ENCODE peak calls at places on chromosomes 7 and 10, in five cellular contexts. One of them, this sample, is unnamed.

GRCh38 chr10:89591111-89591795 is 53.8 kb downstream of the PANK1 start:
- DNase-seq in sigmoid colon: no peak
- DNase-seq in H1: no peak
- DNase-seq in upper lobe of left lung: peak; percentile 24
- DNase-seq in endothelial cell of umbilical vein: peak; percentile 5
- DNase-seq in this sample: no peak

GRCh38 chr10:131310904-131311660 is 439 bp downstream of the TCERG1L start:
- DNase-seq in sigmoid colon: no peak
- DNase-seq in H1: no peak
- DNase-seq in upper lobe of left lung: no peak
- DNase-seq in endothelial cell of umbilical vein: no peak
- DNase-seq in this sample: peak; percentile 74

GRCh38 chr10:24561453-24561852 is 162.2 kb downstream of the ARHGAP21 start:
- DNase-seq in sigmoid colon: no peak
- DNase-seq in H1: no peak
- DNase-seq in upper lobe of left lung: no peak
- DNase-seq in endothelial cell of umbilical vein: no peak
- DNase-seq in this sample: no peak

GRCh38 chr7:140358771-140359095 is 39.6 kb downstream of the SLC37A3 start:
- DNase-seq in sigmoid colon: no peak
- DNase-seq in H1: no peak
- DNase-seq in upper lobe of left lung: peak; percentile 34
- DNase-seq in endothelial cell of umbilical vein: no peak
- DNase-seq in this sample: peak; percentile 76

GRCh38 chr7:111677848-111678247 is 115.6 kb upstream of the IMMP2L start:
- DNase-seq in sigmoid colon: no peak
- DNase-seq in H1: no peak
- DNase-seq in upper lobe of left lung: no peak
- DNase-seq in endothelial cell of umbilical vein: no peak
- DNase-seq in this sample: no peak

GRCh38 chr7:30412810-30413504 is 65.6 kb downstream of the NOD1 start:
- DNase-seq in sigmoid colon: no peak
- DNase-seq in H1: no peak
- DNase-seq in upper lobe of left lung: peak; percentile 50
- DNase-seq in endothelial cell of umbilical vein: peak; percentile 90
- DNase-seq in this sample: no peak

GRCh38 chr10:32746869-32747268 is 211.2 kb downstream of the ITGB1 start:
- DNase-seq in sigmoid colon: no peak
- DNase-seq in H1: no peak
- DNase-seq in upper lobe of left lung: no peak
- DNase-seq in endothelial cell of umbilical vein: no peak
- DNase-seq in this sample: no peak

GRCh38 chr7:99038086-99038855 is 105.6 kb downstream of the SMURF1 start:
- DNase-seq in sigmoid colon: no peak
- DNase-seq in H1: no peak
- DNase-seq in upper lobe of left lung: no peak
- DNase-seq in endothelial cell of umbilical vein: no peak
- DNase-seq in this sample: no peak

GRCh38 chr7:143279186-143280098 is 5.3 kb upstream of the TMEM139 start:
- DNase-seq in sigmoid colon: no peak
- DNase-seq in H1: no peak
- DNase-seq in upper lobe of left lung: no peak
- DNase-seq in endothelial cell of umbilical vein: peak; percentile 83
- DNase-seq in this sample: no peak

GRCh38 chr10:59018977-59019376 is 157.5 kb upstream of the PHYHIPL start:
- DNase-seq in sigmoid colon: no peak
- DNase-seq in H1: no peak
- DNase-seq in upper lobe of left lung: no peak
- DNase-seq in endothelial cell of umbilical vein: no peak
- DNase-seq in this sample: no peak

DNA sequence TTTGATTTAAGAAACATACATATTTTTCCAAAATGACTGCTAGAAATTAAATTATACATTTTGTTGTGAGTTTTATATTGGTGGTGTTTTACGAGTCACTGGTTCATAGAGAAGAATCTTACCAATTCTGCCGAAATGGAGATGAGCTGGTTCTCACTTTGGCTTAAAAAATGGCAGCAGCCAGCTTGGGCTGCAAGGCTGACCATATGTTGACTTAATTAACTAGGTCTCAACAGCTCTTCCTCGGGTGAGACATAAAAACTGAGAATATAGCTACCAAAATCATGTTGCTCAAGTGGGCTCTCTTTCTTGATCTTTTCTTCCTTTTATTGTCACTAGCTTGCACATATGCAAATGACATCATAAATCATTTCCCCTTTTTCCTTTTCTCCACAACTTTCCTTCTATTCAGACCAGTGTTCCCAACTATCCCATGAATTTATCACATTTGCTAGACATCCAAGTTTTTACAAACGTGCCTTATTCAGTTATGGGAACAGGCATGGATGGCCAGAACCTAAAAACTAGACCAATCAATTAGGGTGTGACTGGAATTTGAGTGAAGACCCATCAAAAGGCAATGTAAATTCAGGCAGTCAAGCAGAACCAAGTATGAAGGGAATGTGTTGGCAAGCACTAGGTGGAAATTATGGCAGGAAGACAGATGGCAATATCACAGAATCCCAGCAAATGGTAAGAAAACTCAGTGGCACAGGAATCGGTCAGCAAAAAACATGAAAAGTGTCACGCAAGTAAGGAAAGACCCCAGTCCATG is 6.4 kb upstream of the TSPAN12 start:
- DNase-seq in sigmoid colon: no peak
- DNase-seq in H1: no peak
- DNase-seq in upper lobe of left lung: no peak
- DNase-seq in endothelial cell of umbilical vein: no peak
- DNase-seq in this sample: no peak
- H3K27ac ChIP-seq in sigmoid colon: no peak overlapping the region
- H3K27ac ChIP-seq in H1: no peak overlapping the region
- H3K27ac ChIP-seq in upper lobe of left lung: no peak overlapping the region
- H3K27ac ChIP-seq in endothelial cell of umbilical vein: no peak overlapping the region
- H3K27ac ChIP-seq in this sample: no peak overlapping the region

GRCh38 chr10:116888380-116889055 is 39.2 kb downstream of the ENO4 start:
- DNase-seq in sigmoid colon: peak; percentile 78
- DNase-seq in H1: peak; percentile 39
- DNase-seq in upper lobe of left lung: peak; percentile 80
- DNase-seq in endothelial cell of umbilical vein: peak; percentile 65
- DNase-seq in this sample: no peak

GRCh38 chr10:116892873-116893685 is 43.8 kb downstream of the ENO4 start:
- DNase-seq in sigmoid colon: no peak
- DNase-seq in H1: no peak
- DNase-seq in upper lobe of left lung: no peak
- DNase-seq in endothelial cell of umbilical vein: peak; percentile 52
- DNase-seq in this sample: no peak

GRCh38 chr10:116889066-116889465 is 39.8 kb downstream of the ENO4 start:
- DNase-seq in sigmoid colon: no peak
- DNase-seq in H1: no peak
- DNase-seq in upper lobe of left lung: no peak
- DNase-seq in endothelial cell of umbilical vein: no peak
- DNase-seq in this sample: no peak

GRCh38 chr10:116893686-116894037 is 44.4 kb downstream of the ENO4 start:
- DNase-seq in sigmoid colon: no peak
- DNase-seq in H1: no peak
- DNase-seq in upper lobe of left lung: no peak
- DNase-seq in endothelial cell of umbilical vein: no peak
- DNase-seq in this sample: no peak

DNA sequence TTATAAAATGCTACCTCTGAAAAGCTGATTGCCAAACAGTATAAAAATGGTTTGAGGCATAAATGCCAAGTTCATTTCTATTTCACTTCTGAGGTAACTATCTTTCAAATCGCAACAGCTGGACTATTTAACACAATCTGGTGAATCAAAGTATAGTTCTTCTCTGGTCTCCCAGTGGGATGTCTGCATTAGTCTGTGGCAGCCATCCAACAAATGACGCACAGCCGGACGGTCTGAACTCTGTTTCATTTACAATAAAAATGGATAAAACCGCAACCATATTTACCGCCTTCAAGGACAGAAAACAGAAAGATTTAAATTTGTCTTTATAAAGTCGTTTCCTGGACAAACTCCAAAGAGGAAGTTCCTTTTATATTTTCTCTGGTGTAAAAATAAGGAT is 41.9 kb downstream of the ENO4 start:
- DNase-seq in sigmoid colon: no peak
- DNase-seq in H1: no peak
- DNase-seq in upper lobe of left lung: no peak
- DNase-seq in endothelial cell of umbilical vein: peak; percentile 86
- DNase-seq in this sample: no peak
- TF ChIP-seq POLR2AphosphoS5 in sigmoid colon: no peak
- TF ChIP-seq POLR2AphosphoS5 in H1: no peak
- TF ChIP-seq POLR2AphosphoS5 in upper lobe of left lung: no peak
- TF ChIP-seq POLR2AphosphoS5 in endothelial cell of umbilical vein: no peak
- TF ChIP-seq POLR2AphosphoS5 in this sample: no peak

DNA sequence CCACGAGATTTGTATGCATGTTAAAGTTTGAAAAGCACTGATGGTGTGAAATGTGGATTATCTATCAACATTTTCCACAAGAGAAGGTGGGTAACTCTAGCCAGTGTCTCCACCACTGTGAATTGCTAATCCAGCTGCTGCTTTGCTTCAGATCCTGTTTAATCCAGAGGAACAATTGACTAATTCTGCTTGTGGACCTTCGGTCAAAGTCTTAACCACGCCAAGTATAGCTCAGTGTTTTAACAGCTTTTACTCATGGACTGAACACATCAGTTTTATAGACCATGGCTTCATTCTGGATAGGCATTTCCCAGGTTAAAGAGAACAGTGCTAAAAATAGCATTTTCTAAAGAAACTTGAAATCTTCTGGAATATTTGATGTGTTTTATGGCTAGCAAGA is 23.5 kb downstream of the ADK start:
- DNase-seq in sigmoid colon: no peak
- DNase-seq in H1: no peak
- DNase-seq in upper lobe of left lung: no peak
- DNase-seq in endothelial cell of umbilical vein: no peak
- DNase-seq in this sample: no peak
- H3K27ac ChIP-seq in sigmoid colon: no peak overlapping the region
- H3K27ac ChIP-seq in H1: no peak overlapping the region
- H3K27ac ChIP-seq in upper lobe of left lung: no peak overlapping the region
- H3K27ac ChIP-seq in endothelial cell of umbilical vein: no peak overlapping the region
- H3K27ac ChIP-seq in this sample: peak overlapping the region; percentile 46

DNA sequence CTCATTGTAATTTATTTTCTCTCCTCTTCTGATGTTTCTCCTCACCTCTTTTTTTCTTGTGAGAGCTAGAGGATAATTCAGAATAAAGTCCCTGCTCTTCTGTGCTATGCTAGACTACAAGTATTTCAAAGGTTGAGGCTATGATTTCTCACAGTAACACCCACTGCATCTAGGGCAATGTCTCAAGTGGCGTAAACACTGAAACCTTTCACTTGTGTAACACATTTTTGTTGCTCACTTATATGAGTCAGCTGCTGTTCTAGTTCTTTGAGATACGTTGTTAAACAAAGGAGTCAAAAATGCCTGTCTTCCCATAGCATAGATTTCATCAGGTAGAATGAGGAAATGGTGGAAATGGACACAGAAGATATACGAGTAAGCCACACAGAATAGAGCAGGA is 305.1 kb upstream of the PITRM1 start:
- DNase-seq in sigmoid colon: no peak
- DNase-seq in H1: no peak
- DNase-seq in upper lobe of left lung: no peak
- DNase-seq in endothelial cell of umbilical vein: peak; percentile 29
- DNase-seq in this sample: no peak
- TF ChIP-seq POLR2AphosphoS5 in sigmoid colon: peak; percentile 15
- TF ChIP-seq POLR2AphosphoS5 in H1: no peak
- TF ChIP-seq POLR2AphosphoS5 in upper lobe of left lung: peak; percentile 73
- TF ChIP-seq POLR2AphosphoS5 in endothelial cell of umbilical vein: no peak
- TF ChIP-seq POLR2AphosphoS5 in this sample: no peak

GRCh38 chr10:103616705-103617361 is 123.3 kb downstream of the NEURL1 start:
- DNase-seq in sigmoid colon: peak; percentile 91
- DNase-seq in H1: no peak
- DNase-seq in upper lobe of left lung: no peak
- DNase-seq in endothelial cell of umbilical vein: no peak
- DNase-seq in this sample: no peak

GRCh38 chr10:103619424-103620356 is 126.2 kb downstream of the NEURL1 start:
- DNase-seq in sigmoid colon: no peak
- DNase-seq in H1: no peak
- DNase-seq in upper lobe of left lung: no peak
- DNase-seq in endothelial cell of umbilical vein: no peak
- DNase-seq in this sample: no peak

GRCh38 chr10:103618575-103619423 is 125.3 kb downstream of the NEURL1 start:
- DNase-seq in sigmoid colon: peak; percentile 88
- DNase-seq in H1: no peak
- DNase-seq in upper lobe of left lung: no peak
- DNase-seq in endothelial cell of umbilical vein: no peak
- DNase-seq in this sample: no peak

GRCh38 chr10:103618027-103618385 is 124.5 kb downstream of the NEURL1 start:
- DNase-seq in sigmoid colon: no peak
- DNase-seq in H1: no peak
- DNase-seq in upper lobe of left lung: no peak
- DNase-seq in endothelial cell of umbilical vein: no peak
- DNase-seq in this sample: no peak

DNA sequence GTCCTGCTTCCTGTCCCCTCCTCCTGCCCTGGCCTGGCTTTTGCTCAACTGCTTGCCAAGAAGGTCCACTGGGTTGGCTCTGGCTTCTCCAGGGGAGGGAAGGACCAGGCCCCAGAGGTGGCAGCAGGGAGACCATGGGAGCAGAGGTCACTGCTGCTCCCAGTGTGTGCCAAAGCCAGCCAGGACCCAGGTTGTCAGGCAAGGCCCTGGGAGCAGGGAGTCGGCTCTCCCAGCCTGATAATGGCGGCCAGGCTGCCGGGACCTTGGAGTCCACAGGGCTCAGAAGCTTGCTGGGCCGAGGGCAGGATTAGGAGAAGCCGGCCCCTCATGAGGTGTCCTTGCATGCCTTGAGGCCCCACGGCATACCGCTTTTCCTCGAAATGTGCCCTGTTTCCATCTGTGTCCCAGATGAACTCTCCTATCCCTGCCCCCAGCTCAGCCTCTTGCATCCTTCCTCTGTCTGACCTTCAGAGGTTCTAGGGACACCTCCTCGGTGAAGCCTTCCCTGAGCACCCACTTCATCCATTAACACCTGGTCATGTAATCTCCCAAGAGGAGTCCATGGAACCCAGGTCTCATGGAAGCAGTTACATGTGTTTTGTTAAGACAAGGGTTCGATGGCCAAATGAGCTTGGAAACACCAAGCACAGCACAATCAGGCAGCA is 124.0 kb downstream of the NEURL1 start:
- DNase-seq in sigmoid colon: no peak
- DNase-seq in H1: no peak
- DNase-seq in upper lobe of left lung: no peak
- DNase-seq in endothelial cell of umbilical vein: no peak
- DNase-seq in this sample: no peak
- H3K27ac ChIP-seq in sigmoid colon: peak overlapping the region; percentile 66
- H3K27ac ChIP-seq in H1: no peak overlapping the region
- H3K27ac ChIP-seq in upper lobe of left lung: no peak overlapping the region
- H3K27ac ChIP-seq in endothelial cell of umbilical vein: no peak overlapping the region
- H3K27ac ChIP-seq in this sample: peak overlapping the region; percentile 62

DNA sequence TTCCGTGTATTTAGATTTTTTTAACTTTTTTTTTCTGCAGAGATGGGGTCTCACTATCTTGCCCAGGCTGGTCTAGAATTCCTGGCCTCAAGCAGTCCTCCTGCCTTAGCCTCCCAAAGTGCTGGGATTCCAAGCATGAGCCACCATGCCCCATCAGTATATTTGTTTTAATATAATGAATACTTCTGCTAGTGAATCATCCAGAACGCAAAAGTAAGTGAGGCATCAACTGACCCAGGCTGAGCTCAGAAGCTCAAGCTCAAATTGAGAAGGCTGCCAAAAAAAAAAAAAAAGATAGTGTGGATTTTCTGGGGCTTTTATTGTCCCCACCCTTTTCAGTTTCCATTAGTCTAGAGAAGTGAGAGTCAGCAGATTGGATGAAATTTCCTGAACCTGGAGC is 39.0 kb upstream of the TECTB start:
- DNase-seq in sigmoid colon: no peak
- DNase-seq in H1: no peak
- DNase-seq in upper lobe of left lung: no peak
- DNase-seq in endothelial cell of umbilical vein: no peak
- DNase-seq in this sample: no peak
- TF ChIP-seq POLR2AphosphoS5 in sigmoid colon: no peak
- TF ChIP-seq POLR2AphosphoS5 in H1: no peak
- TF ChIP-seq POLR2AphosphoS5 in upper lobe of left lung: no peak
- TF ChIP-seq POLR2AphosphoS5 in endothelial cell of umbilical vein: no peak
- TF ChIP-seq POLR2AphosphoS5 in this sample: no peak

GRCh38 chr10:110784198-110784597 is 87.5 kb upstream of the PDCD4 start:
- DNase-seq in sigmoid colon: peak; percentile 80
- DNase-seq in H1: no peak
- DNase-seq in upper lobe of left lung: peak; percentile 41
- DNase-seq in endothelial cell of umbilical vein: no peak
- DNase-seq in this sample: no peak
- H3K27ac ChIP-seq in sigmoid colon: peak overlapping the region; percentile 66
- H3K27ac ChIP-seq in H1: no peak overlapping the region
- H3K27ac ChIP-seq in upper lobe of left lung: no peak overlapping the region
- H3K27ac ChIP-seq in endothelial cell of umbilical vein: no peak overlapping the region
- H3K27ac ChIP-seq in this sample: no peak overlapping the region

This sample was measured in spleen.